ENCODE peak calls at places on chromosomes 7 and 10, in six cellular contexts. I is stimulated activated CD4-positive, alpha-beta T cell treated with anti-CD3 and anti-CD28 coated beads, Interleukin-12 subunit alpha, Interleukin-12 subunit beta, amount 100 ng/mL, for 24 hours; P is brain microvascular endothelial cell; L is T-cell; Z is cardiac fibroblast; E is cortex of kidney. Q is an unnamed sample.

GRCh38 chr10:61837748-61838055 is 63.8 kb upstream of the ARID5B start:
- DNase-seq in I (no peak), P (no peak), L (no peak), Z (no peak), E (no peak), Q (no peak)

GRCh38 chr10:95196053-95196452 is 2.0 kb downstream of the ACSM6 start:
- DNase-seq in I (no peak), P (no peak), L (no peak), Z (no peak), E (no peak), Q (no peak)

GRCh38 chr10:58217612-58218011 is 50.1 kb downstream of the IPMK start:
- DNase-seq in I (no peak), P (no peak), L (no peak), Z (no peak), E (no peak), Q (no peak)

GRCh38 chr10:1184541-1185415 is 128.6 kb downstream of the WDR37 start:
- DNase-seq in I (no peak), P (no peak), L (no peak), Z (no peak), E (no peak), Q (no peak)

GRCh38 chr10:58609525-58610150 is 97.0 kb downstream of the BICC1 start:
- DNase-seq in I (no peak), P (no peak), L (no peak), Z (no peak), E (no peak), Q (no peak)

GRCh38 chr7:124701955-124702354 is 63.6 kb downstream of the GPR37 start:
- DNase-seq in I (no peak), P (no peak), L (no peak), Z (no peak), E (no peak), Q (no peak)

GRCh38 chr7:19957664-19958063 is 184.2 kb upstream of the TMEM196 start:
- DNase-seq in I (no peak), P (peak; percentile 27), L (no peak), Z (peak; percentile 32), E (no peak), Q (no peak)

GRCh38 chr7:102272075-102272916 is 14.4 kb upstream of the SH2B2 start:
- DNase-seq in I (peak; percentile 65), P (peak; percentile 48), L (peak; percentile 71), Z (peak; percentile 79), E (no peak), Q (peak; percentile 72)

GRCh38 chr7:106999023-106999422 is 45.5 kb upstream of the PRKAR2B start:
- DNase-seq in I (no peak), P (no peak), L (no peak), Z (no peak), E (no peak), Q (no peak)

GRCh38 chr10:75250934-75251333 is 15.2 kb upstream of the COMTD1 start:
- DNase-seq in I (no peak), P (no peak), L (no peak), Z (no peak), E (no peak), Q (no peak)

GRCh38 chr10:51389415-51390342 is 309.7 kb downstream of the CSTF2T start:
- DNase-seq in I (peak; percentile 13), P (peak; percentile 91), L (no peak), Z (peak; percentile 99), E (no peak), Q (peak; percentile 2)

GRCh38 chr10:100183482-100183881 is 2.3 kb downstream of the ERLIN1 start:
- DNase-seq in I (no peak), P (no peak), L (no peak), Z (peak; percentile 6), E (no peak), Q (no peak)

GRCh38 chr7:96410440-96410839 is 88.5 kb upstream of the SLC25A13 start:
- DNase-seq in I (no peak), P (no peak), L (no peak), Z (no peak), E (no peak), Q (no peak)

GRCh38 chr7:134957005-134957404 is 29.3 kb upstream of the AGBL3 start:
- DNase-seq in I (no peak), P (no peak), L (no peak), Z (no peak), E (no peak), Q (no peak)

GRCh38 chr10:63197304-63198092 is 64.4 kb downstream of the NRBF2 start:
- DNase-seq in I (no peak), P (peak; percentile 56), L (no peak), Z (peak; percentile 89), E (no peak), Q (no peak)

GRCh38 chr7:27124096-27124978 is 6.2 kb downstream of the HOXA4 start:
- DNase-seq in I (no peak), P (no peak), L (no peak), Z (no peak), E (no peak), Q (no peak)

GRCh38 chr10:73503037-73503436 is 7.2 kb upstream of the PPP3CB start:
- DNase-seq in I (no peak), P (no peak), L (no peak), Z (no peak), E (no peak), Q (no peak)

GRCh38 chr10:30186371-30186875 is 127.0 kb upstream of the JCAD start:
- DNase-seq in I (no peak), P (peak; percentile 25), L (no peak), Z (no peak), E (no peak), Q (no peak)

GRCh38 chr7:134298902-134299683 is 17.6 kb downstream of the SLC35B4 start:
- DNase-seq in I (no peak), P (no peak), L (no peak), Z (peak; percentile 33), E (no peak), Q (no peak)

GRCh38 chr10:24920907-24921881 is 31.2 kb downstream of the PRTFDC1 start:
- DNase-seq in I (peak; percentile 63), P (peak; percentile 97), L (no peak), Z (peak; percentile 96), E (no peak), Q (peak; percentile 52)

GRCh38 chr10:100265821-100266485 is 1.5 kb downstream of the CWF19L1 start:
- DNase-seq in I (no peak), P (no peak), L (no peak), Z (no peak), E (no peak), Q (no peak)

GRCh38 chr7:96870934-96871333 is 134.4 kb upstream of the DLX6 start:
- DNase-seq in I (no peak), P (no peak), L (no peak), Z (no peak), E (no peak), Q (no peak)

Q was measured in stimulated activated CD8-positive, alpha-beta memory T cell treated with anti-CD3 and anti-CD28 coated beads, Interleukin-7, amount 100 ng/mL, for 24 hours.